ENCODE peak calls at places on chromosome 4, in four cellular contexts. W is transverse colon, X is pancreas, J is AG04450. H is an unnamed sample.

GRCh38 chr4:180058731-180059215 is 2184.4 kb upstream of the TENM3 start:
- DNase-seq in X (peak), W (peak), J (no peak), H (peak)

GRCh38 chr4:1592179-1593037 is 91.7 kb downstream of the FAM53A start:
- DNase-seq in J (no peak), X (no peak), W (no peak), H (no peak)

GRCh38 chr4:67931256-67931655 is 32.0 kb downstream of the TMPRSS11A start:
- DNase-seq in X (no peak), J (no peak), W (no peak), H (no peak)

GRCh38 chr4:180225977-180226376 is 2017.2 kb upstream of the TENM3 start:
- DNase-seq in J (no peak), X (no peak), W (no peak), H (no peak)

GRCh38 chr4:48194986-48195773 is 61.1 kb upstream of the TXK start:
- DNase-seq in J (no peak), X (no peak), W (no peak), H (no peak)

GRCh38 chr4:153651041-153651960 is 32.8 kb upstream of the TLR2 start:
- DNase-seq in X (no peak), J (no peak), W (peak), H (peak)

GRCh38 chr4:81351653-81352455 is 119.9 kb downstream of the RASGEF1B start:
- DNase-seq in X (peak), J (peak), W (peak), H (peak)

GRCh38 chr4:89752932-89753598 is 83.9 kb downstream of the SNCA start:
- DNase-seq in W (no peak), X (peak), J (peak), H (no peak)

GRCh38 chr4:150256841-150257273 is 178.6 kb downstream of the DCLK2 start:
- DNase-seq in W (peak), X (no peak), J (no peak), H (no peak)

GRCh38 chr4:28562913-28563312 is 1702.3 kb downstream of the STIM2 start:
- DNase-seq in W (no peak), X (no peak), J (no peak), H (no peak)

GRCh38 chr4:164700471-164700870 is 53.5 kb upstream of the SMIM31 start:
- DNase-seq in J (no peak), X (no peak), W (no peak), H (peak)

GRCh38 chr4:6377626-6378492 is 94.6 kb downstream of the PPP2R2C start:
- DNase-seq in W (no peak), X (no peak), J (no peak), H (no peak)

GRCh38 chr4:15354790-15355418 is 72.9 kb upstream of the C1QTNF7 start:
- DNase-seq in X (no peak), J (no peak), W (no peak), H (no peak)

GRCh38 chr4:98430708-98431403 is 169.7 kb downstream of the RAP1GDS1 start:
- DNase-seq in W (no peak), X (no peak), J (peak), H (no peak)

GRCh38 chr4:113981591-113981990 is 2.1 kb upstream of the ARSJ start:
- DNase-seq in X (no peak), W (no peak), J (no peak), H (no peak)

GRCh38 chr4:139223682-139224317 is 46.8 kb upstream of the ELF2 start:
- DNase-seq in X (no peak), W (no peak), J (no peak), H (no peak)

GRCh38 chr4:185849543-185850185 is 37.7 kb upstream of the SORBS2 start:
- DNase-seq in J (no peak), W (no peak), X (no peak), H (no peak)

GRCh38 chr4:102734591-102735385 is 26.0 kb downstream of the MANBA start:
- DNase-seq in X (no peak), W (no peak), J (no peak), H (no peak)

GRCh38 chr4:184748251-184748652 is 14.4 kb upstream of the CENPU start:
- DNase-seq in X (peak), W (peak), J (no peak), H (no peak)

GRCh38 chr4:185782523-185782922 is 29.5 kb downstream of the SORBS2 start:
- DNase-seq in X (no peak), W (no peak), J (no peak), H (no peak)

GRCh38 chr4:102883278-102883677 is 14.5 kb downstream of the CISD2 start:
- DNase-seq in J (no peak), W (no peak), X (no peak), H (no peak)

GRCh38 chr4:150104401-150105027 is 26.3 kb downstream of the DCLK2 start:
- DNase-seq in J (no peak), W (no peak), X (no peak), H (no peak)

GRCh38 chr4:126468144-126468543 is 1153.4 kb downstream of the FAT4 start:
- DNase-seq in J (no peak), X (no peak), W (no peak), H (no peak)

GRCh38 chr4:40055379-40055872 is 1.2 kb upstream of the N4BP2 start:
- DNase-seq in J (no peak), X (no peak), W (no peak), H (no peak)

GRCh38 chr4:185395255-185395955 is at the start of gene LRP2BP:
- DNase-seq in W (no peak), X (no peak), J (no peak), H (no peak)

GRCh38 chr4:113350576-113350975 is 301.1 kb downstream of the ANK2 start:
- DNase-seq in X (no peak), W (no peak), J (no peak), H (no peak)

GRCh38 chr4:23022032-23022431 is 329.3 kb downstream of the GBA3 start:
- DNase-seq in J (no peak), W (no peak), X (no peak), H (no peak)

GRCh38 chr4:54403700-54404453 is 174.8 kb downstream of the PDGFRA start:
- DNase-seq in X (no peak), J (no peak), W (no peak), H (no peak)

GRCh38 chr4:74161676-74162450 is 3.9 kb downstream of the MTHFD2L start:
- DNase-seq in W (no peak), J (no peak), X (no peak), H (no peak)
- H3K27ac ChIP-seq in W (no peak), J (no peak), X (no peak), H (no peak)

GRCh38 chr4:2932951-2933565 is 30.1 kb downstream of the NOP14 start:
- DNase-seq in W (no peak), X (peak), J (no peak), H (no peak)

GRCh38 chr4:2932561-2932950 is 30.6 kb downstream of the NOP14 start:
- DNase-seq in J (no peak), W (no peak), X (peak), H (no peak)

GRCh38 chr4:2933566-2934076 is 29.6 kb downstream of the NOP14 start:
- DNase-seq in X (peak), W (no peak), J (no peak), H (no peak)

GRCh38 chr4:2930821-2931764 is 32.1 kb downstream of the NOP14 start:
- DNase-seq in J (no peak), X (peak), W (peak), H (peak)

DNA sequence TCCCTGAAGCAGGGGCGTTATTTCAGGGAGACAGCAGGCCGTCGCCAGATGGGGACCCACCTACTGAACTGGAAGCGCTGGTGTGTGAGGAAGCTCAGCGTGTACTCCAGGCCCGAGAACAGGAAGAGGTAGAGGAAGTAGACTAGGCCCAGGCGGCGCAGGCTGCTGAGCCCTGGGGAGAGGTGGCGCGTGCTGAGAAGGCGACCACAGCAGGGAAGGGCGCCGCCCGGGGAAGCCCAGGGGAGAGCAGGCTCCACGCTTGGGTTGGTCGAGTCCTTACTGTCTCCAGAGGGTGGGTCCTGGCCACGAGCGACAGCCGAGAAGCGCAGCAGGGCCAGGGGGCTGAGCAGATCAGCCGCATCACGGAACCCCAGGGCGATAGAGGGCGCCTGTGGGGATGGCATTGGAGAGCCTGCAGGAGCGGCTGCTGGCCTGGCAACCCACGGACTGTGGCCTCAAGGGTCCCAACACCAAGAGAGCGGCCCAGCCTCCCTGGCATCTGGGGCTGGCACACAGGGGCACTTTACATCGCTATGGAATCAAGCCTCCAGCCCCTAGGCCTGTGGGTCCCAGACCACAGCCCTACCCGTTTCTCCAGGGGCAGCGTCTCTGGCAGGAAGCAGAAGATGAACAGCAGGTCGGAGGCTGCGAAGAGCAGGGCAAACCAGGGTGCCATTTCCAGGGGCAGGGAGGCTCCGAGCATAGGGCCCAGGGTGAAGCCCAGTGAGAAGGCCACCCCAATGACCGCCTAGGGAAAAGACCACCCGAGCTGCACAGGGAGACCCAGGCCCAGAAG is 31.2 kb downstream of the NOP14 start:
- DNase-seq in X (peak), W (peak), J (no peak), H (no peak)
- H3K27ac ChIP-seq in X (no peak), W (peak), J (no peak), H (peak)

GRCh38 chr4:142331132-142331531 is 515.0 kb downstream of the INPP4B start:
- DNase-seq in X (no peak), W (no peak), J (no peak), H (no peak)
- H3K27ac ChIP-seq in X (no peak), W (no peak), J (no peak), H (no peak)

GRCh38 chr4:2787230-2788100 is 5.4 kb upstream of the SH3BP2 start:
- DNase-seq in J (no peak), X (no peak), W (peak), H (no peak)

GRCh38 chr4:2786794-2787229 is 6.1 kb upstream of the SH3BP2 start:
- DNase-seq in X (no peak), W (no peak), J (no peak), H (no peak)

GRCh38 chr4:2789351-2789750 is 3.5 kb upstream of the SH3BP2 start:
- DNase-seq in W (no peak), X (no peak), J (no peak), H (no peak)

GRCh38 chr4:2788532-2789103 is 4.3 kb upstream of the SH3BP2 start:
- DNase-seq in J (no peak), W (no peak), X (peak), H (no peak)

GRCh38 chr4:2788101-2788500 is 4.8 kb upstream of the SH3BP2 start:
- DNase-seq in W (no peak), X (no peak), J (no peak), H (no peak)
- H3K27ac ChIP-seq in W (peak), X (no peak), J (no peak), H (peak)

GRCh38 chr4:122010610-122011009 is 58.8 kb upstream of the TRPC3 start:
- DNase-seq in J (peak), X (no peak), W (no peak), H (no peak)
- H3K27ac ChIP-seq in J (peak), X (no peak), W (no peak), H (no peak)

GRCh38 chr4:80145739-80146138 is 51.6 kb upstream of the PRDM8 start:
- DNase-seq in X (no peak), W (no peak), J (no peak), H (no peak)
- H3K27ac ChIP-seq in X (no peak), W (no peak), J (no peak), H (no peak)

GRCh38 chr4:41365726-41366125 is 109.0 kb downstream of the UCHL1 start:
- DNase-seq in W (no peak), J (no peak), X (no peak), H (peak)

GRCh38 chr4:41361831-41362646 is 105.3 kb downstream of the UCHL1 start:
- DNase-seq in W (no peak), J (no peak), X (peak), H (no peak)

GRCh38 chr4:41362647-41363383 is 106.1 kb downstream of the UCHL1 start:
- DNase-seq in J (no peak), W (no peak), X (no peak), H (no peak)

GRCh38 chr4:41364871-41365270 is 108.1 kb downstream of the UCHL1 start:
- DNase-seq in X (no peak), J (no peak), W (no peak), H (no peak)

DNA sequence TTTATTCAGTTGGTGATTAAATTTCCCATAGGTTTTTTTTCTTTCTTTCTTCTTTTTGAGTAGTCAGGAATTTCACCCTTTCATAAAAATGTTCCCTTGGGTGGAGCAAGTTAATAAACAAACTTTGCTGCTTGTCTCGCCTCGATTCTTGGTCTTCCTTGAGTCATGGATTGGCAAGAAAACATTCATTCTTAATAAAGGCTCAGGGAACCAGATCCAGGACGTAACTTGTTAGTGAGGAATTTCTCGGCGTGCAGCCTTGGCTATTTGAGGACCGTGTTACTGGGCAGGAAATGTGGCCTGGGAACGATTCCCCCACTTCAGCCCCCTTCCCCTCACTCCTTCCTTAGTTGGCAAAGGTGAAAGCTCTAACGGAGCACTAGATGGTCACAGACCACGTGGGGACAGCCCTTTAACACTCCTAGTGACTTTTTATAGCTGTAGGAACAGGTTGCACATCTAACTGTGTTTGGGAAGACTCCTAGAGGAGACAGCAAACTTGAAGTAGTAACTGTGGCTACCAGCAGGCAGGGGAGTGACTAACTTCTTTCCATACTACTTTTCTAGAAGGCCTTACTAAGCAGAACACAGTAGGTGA is 106.8 kb downstream of the UCHL1 start:
- DNase-seq in X (no peak), J (no peak), W (no peak), H (peak)
- H3K27ac ChIP-seq in X (no peak), J (no peak), W (peak), H (peak)

GRCh38 chr4:7823416-7823824 is 116.2 kb downstream of the AFAP1 start:
- DNase-seq in J (no peak), W (peak), X (no peak), H (no peak)
- H3K27ac ChIP-seq in J (peak), W (peak), X (peak), H (peak)